ENCODE peak calls at places on chromosomes 6 and 20, in four cellular contexts. D, V, G and H are unnamed samples.

GRCh38 chr6:139114741-139115140 is 20.1 kb upstream of the HECA start:
- DNase-seq in D (no peak), V (no peak), G (no peak), H (no peak)

GRCh38 chr6:24761193-24761835 is 13.4 kb upstream of the GMNN start:
- DNase-seq in D (no peak), V (no peak), G (no peak), H (no peak)

GRCh38 chr6:136244061-136244616 is 6.0 kb downstream of the MTFR2 start:
- DNase-seq in D (no peak), V (no peak), G (no peak), H (no peak)

GRCh38 chr6:140544431-140544830 is 1170.0 kb upstream of the CITED2 start:
- DNase-seq in D (no peak), V (no peak), G (no peak), H (no peak)

GRCh38 chr6:46056906-46057529 is 41.4 kb upstream of the CLIC5 start:
- DNase-seq in D (no peak), V (no peak), G (no peak), H (no peak)

GRCh38 chr6:146664871-146665270 is 66.1 kb downstream of the ADGB start:
- DNase-seq in D (no peak), V (no peak), G (no peak), H (no peak)

GRCh38 chr6:41705329-41705995 is 29.9 kb downstream of the TFEB start:
- DNase-seq in D (no peak), V (no peak), G (no peak), H (no peak)

GRCh38 chr6:50187212-50188055 is 137.7 kb upstream of the DEFB112 start:
- DNase-seq in D (no peak), V (no peak), G (no peak), H (no peak)

GRCh38 chr6:41598670-41599014 is 39.6 kb upstream of the MDFI start:
- DNase-seq in D (peak), V (no peak), G (no peak), H (no peak)

GRCh38 chr6:40386200-40386599 is 201.0 kb downstream of the LRFN2 start:
- DNase-seq in D (no peak), V (no peak), G (no peak), H (no peak)

GRCh38 chr6:169802790-169803189 is 51.4 kb downstream of the ERMARD start:
- DNase-seq in D (no peak), V (no peak), G (no peak), H (no peak)

GRCh38 chr6:3610206-3610605 is 141.3 kb downstream of the PXDC1 start:
- DNase-seq in D (no peak), V (no peak), G (peak), H (peak)

GRCh38 chr20:59925894-59926293 is 7.5 kb downstream of the SYCP2 start:
- DNase-seq in D (no peak), V (no peak), G (peak), H (no peak)

GRCh38 chr20:31608256-31608980 is 3.3 kb downstream of the ID1 start:
- DNase-seq in D (peak), V (peak), G (peak), H (peak)

GRCh38 chr20:38932457-38933120 is 6.4 kb downstream of the FAM83D start:
- DNase-seq in D (no peak), V (no peak), G (no peak), H (peak)

GRCh38 chr20:8454137-8454712 is 322.2 kb downstream of the PLCB1 start:
- DNase-seq in D (no peak), V (peak), G (peak), H (peak)

GRCh38 chr20:58447733-58448391 is 58.8 kb downstream of the VAPB start:
- DNase-seq in D (no peak), V (peak), G (peak), H (peak)

GRCh38 chr6:135936606-135937005 is 85.1 kb downstream of the PDE7B start:
- DNase-seq in D (no peak), V (no peak), G (peak), H (peak)

GRCh38 chr6:157323114-157323923 is at the start of gene TMEM242:
- DNase-seq in D (peak), V (peak), G (peak), H (peak)

GRCh38 chr6:43060034-43060754 is 763 bp downstream of the KLC4 start:
- DNase-seq in D (no peak), V (peak), G (peak), H (no peak)

GRCh38 chr6:89022747-89023289 is 57.7 kb upstream of the PNRC1 start:
- DNase-seq in D (no peak), V (no peak), G (no peak), H (no peak)

GRCh38 chr6:43211960-43212359 is 17.3 kb downstream of the DNPH1 start:
- DNase-seq in D (no peak), V (peak), G (no peak), H (peak)

GRCh38 chr6:73803562-73804221 is 107.7 kb downstream of the CD109 start:
- DNase-seq in D (no peak), V (peak), G (peak), H (peak)

GRCh38 chr6:118784641-118785164 is 109.2 kb upstream of the ASF1A start:
- DNase-seq in D (no peak), V (peak), G (no peak), H (no peak)

GRCh38 chr20:6588296-6588695 is 179.2 kb upstream of the BMP2 start:
- DNase-seq in D (no peak), V (no peak), G (no peak), H (peak)

GRCh38 chr6:132253211-132253610 is 148.1 kb downstream of the MOXD1 start:
- DNase-seq in D (no peak), V (no peak), G (no peak), H (no peak)

GRCh38 chr6:82841309-82841708 is 224.3 kb downstream of the UBE3D start:
- DNase-seq in D (no peak), V (no peak), G (no peak), H (no peak)

GRCh38 chr6:11011787-11012234 is 32.3 kb downstream of the ELOVL2 start:
- DNase-seq in D (no peak), V (peak), G (peak), H (no peak)

GRCh38 chr6:27778625-27779417 is 133.4 kb downstream of the OR2B2 start:
- DNase-seq in D (no peak), V (no peak), G (no peak), H (no peak)

GRCh38 chr20:11012975-11013374 is 339.2 kb upstream of the JAG1 start:
- DNase-seq in D (no peak), V (no peak), G (no peak), H (no peak)
- H3K27ac ChIP-seq in D (peak), V (no peak), G (no peak), H (no peak)

GRCh38 chr6:70411948-70412796 is 1.1 kb upstream of the FAM135A start:
- DNase-seq in D (no peak), V (no peak), G (no peak), H (no peak)
- TF ChIP-seq POLR2A in D (no peak), V (no peak), G (no peak), H (no peak)

GRCh38 chr6:30879684-30880427 is 4.5 kb upstream of the DDR1 start:
- DNase-seq in D (no peak), V (no peak), G (no peak), H (no peak)
- H3K27ac ChIP-seq in D (no peak), V (no peak), G (no peak), H (no peak)

GRCh38 chr20:56762401-56762800 is 133.3 kb downstream of the TFAP2C start:
- DNase-seq in D (no peak), V (no peak), G (no peak), H (no peak)
- TF ChIP-seq POLR2A in D (no peak), V (no peak), G (no peak), H (no peak)

DNA sequence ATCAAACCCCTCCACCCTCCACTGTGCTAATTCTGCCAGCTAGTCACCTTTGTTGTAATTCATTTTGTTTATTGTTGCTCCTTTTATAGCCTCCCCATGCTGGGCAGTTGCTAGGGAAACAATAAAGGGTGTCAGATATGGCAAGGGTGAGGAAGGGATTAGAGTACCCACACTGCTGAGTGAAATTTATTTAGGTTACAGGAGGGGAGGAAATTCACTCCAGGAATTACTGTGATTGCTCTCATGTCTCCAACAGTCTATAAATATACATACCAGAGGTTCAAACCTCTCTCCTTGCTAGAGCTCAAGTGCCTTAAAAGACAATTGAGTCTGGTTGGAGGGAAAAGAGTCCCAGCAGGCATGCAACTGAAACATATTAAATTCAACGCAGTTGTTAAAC is 90.6 kb upstream of the ADGRF1 start:
- DNase-seq in D (no peak), V (no peak), G (no peak), H (no peak)
- H3K27ac ChIP-seq in D (peak), V (no peak), G (peak), H (no peak)

GRCh38 chr6:7138111-7138510 is 30.4 kb downstream of the RREB1 start:
- DNase-seq in D (no peak), V (no peak), G (no peak), H (no peak)

GRCh38 chr6:7137335-7138106 is 29.8 kb downstream of the RREB1 start:
- DNase-seq in D (peak), V (no peak), G (peak), H (peak)

GRCh38 chr6:7134999-7135735 is 27.4 kb downstream of the RREB1 start:
- DNase-seq in D (no peak), V (no peak), G (no peak), H (no peak)

GRCh38 chr6:7135755-7136154 is 28.0 kb downstream of the RREB1 start:
- DNase-seq in D (no peak), V (no peak), G (no peak), H (no peak)

GRCh38 chr6:7136859-7137334 is 29.1 kb downstream of the RREB1 start:
- DNase-seq in D (no peak), V (no peak), G (no peak), H (no peak)
- TF ChIP-seq POLR2A in D (no peak), V (no peak), G (no peak), H (no peak)